ENCODE peak calls at places on chromosomes 12 and 14, in seven cellular contexts. N is suprapubic skin, E is endothelial cell, S is A549, O is K562, C is ascending aorta, W is BE2C. X is an unnamed sample.
A peak's percentile ranks its signal among the peaks of the same experiment; 100 is the strongest.

GRCh38 chr12:32470936-32471335 is 71.6 kb downstream of the FGD4 start:
- DNase-seq in N (no peak), E (no peak), S (no peak), O (no peak), C (no peak), W (peak; percentile 16), X (no peak)

GRCh38 chr14:21044106-21044618 is 2.0 kb downstream of the RNASE7 start:
- DNase-seq in N (no peak), E (no peak), S (no peak), O (no peak), C (no peak), W (peak; percentile 93), X (no peak)

GRCh38 chr12:109491671-109492070 is 14.2 kb downstream of the UBE3B start:
- DNase-seq in N (no peak), E (no peak), S (no peak), O (no peak), C (no peak), W (no peak), X (no peak)

GRCh38 chr14:74611672-74612345 is at the start of gene LTBP2:
- DNase-seq in N (no peak), E (peak; percentile 26), S (no peak), O (peak; percentile 16), C (no peak), W (no peak), X (no peak)

GRCh38 chr14:61608245-61609142 is 86.8 kb upstream of the HIF1A start:
- DNase-seq in N (no peak), E (no peak), S (no peak), O (no peak), C (no peak), W (peak; percentile 57), X (no peak)

GRCh38 chr12:122560138-122560537 is 33.1 kb downstream of the KNTC1 start:
- DNase-seq in N (no peak), E (no peak), S (no peak), O (no peak), C (no peak), W (no peak), X (no peak)

GRCh38 chr14:51317373-51317772 is 77.3 kb downstream of the TMX1 start:
- DNase-seq in N (no peak), E (no peak), S (no peak), O (no peak), C (no peak), W (no peak), X (no peak)

GRCh38 chr12:111819191-111820158 is 22.6 kb upstream of the MAPKAPK5 start:
- DNase-seq in N (no peak), E (no peak), S (no peak), O (no peak), C (no peak), W (no peak), X (no peak)

GRCh38 chr14:93107383-93107782 is 8.3 kb downstream of the ITPK1 start:
- DNase-seq in N (no peak), E (no peak), S (no peak), O (no peak), C (no peak), W (no peak), X (no peak)

GRCh38 chr14:25049127-25049558 is 804 bp downstream of the STXBP6 start:
- DNase-seq in N (peak; percentile 67), E (no peak), S (no peak), O (no peak), C (no peak), W (no peak), X (no peak)

GRCh38 chr12:123516221-123516780 is 17.2 kb downstream of the RILPL1 start:
- DNase-seq in N (no peak), E (peak; percentile 59), S (no peak), O (peak; percentile 5), C (no peak), W (no peak), X (no peak)

GRCh38 chr12:26929590-26929989 is 8.2 kb downstream of the INTS13 start:
- DNase-seq in N (no peak), E (no peak), S (no peak), O (no peak), C (no peak), W (no peak), X (no peak)

GRCh38 chr14:87712386-87713113 is 280.4 kb downstream of the GALC start:
- DNase-seq in N (no peak), E (no peak), S (no peak), O (no peak), C (no peak), W (no peak), X (no peak)

GRCh38 chr14:55710506-55711041 is 130.6 kb downstream of the KTN1 start:
- DNase-seq in N (no peak), E (no peak), S (no peak), O (no peak), C (no peak), W (no peak), X (no peak)

GRCh38 chr12:89029961-89030360 is 322.3 kb downstream of the DUSP6 start:
- DNase-seq in N (no peak), E (no peak), S (no peak), O (no peak), C (no peak), W (no peak), X (no peak)

GRCh38 chr12:131283191-131283861 is 329.6 kb downstream of the ADGRD1 start:
- DNase-seq in N (peak; percentile 26), E (no peak), S (no peak), O (no peak), C (no peak), W (no peak), X (peak; percentile 15)

GRCh38 chr12:58321414-58321813 is 380.0 kb downstream of the ATP23 start:
- DNase-seq in N (no peak), E (no peak), S (no peak), O (no peak), C (no peak), W (no peak), X (no peak)

DNA sequence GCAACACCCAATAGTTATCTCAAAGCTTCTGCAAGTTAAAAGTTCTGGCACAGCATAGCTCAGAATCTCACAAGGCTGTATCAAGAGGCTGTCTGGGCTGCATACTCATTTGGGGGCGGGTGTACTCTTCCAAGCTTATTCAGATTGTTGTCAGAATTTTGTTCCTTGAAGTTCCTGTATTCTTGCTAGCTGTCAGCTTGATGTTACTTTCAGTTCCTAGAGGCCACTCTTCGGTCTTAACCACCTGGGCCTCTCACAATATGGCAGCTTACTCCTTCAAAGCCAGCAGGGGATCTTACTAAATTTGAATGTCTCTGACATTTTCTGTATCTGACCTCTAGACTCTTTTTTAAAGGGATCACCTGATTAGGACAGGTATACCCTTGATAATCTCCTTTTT is 38.9 kb downstream of the KCNC2 start:
- DNase-seq in N (no peak), E (no peak), S (no peak), O (no peak), C (no peak), W (no peak), X (no peak)
- TF ChIP-seq CTCF in N (no peak), E (no peak), S (no peak), O (no peak), C (no peak), W (no peak), X (no peak)

DNA sequence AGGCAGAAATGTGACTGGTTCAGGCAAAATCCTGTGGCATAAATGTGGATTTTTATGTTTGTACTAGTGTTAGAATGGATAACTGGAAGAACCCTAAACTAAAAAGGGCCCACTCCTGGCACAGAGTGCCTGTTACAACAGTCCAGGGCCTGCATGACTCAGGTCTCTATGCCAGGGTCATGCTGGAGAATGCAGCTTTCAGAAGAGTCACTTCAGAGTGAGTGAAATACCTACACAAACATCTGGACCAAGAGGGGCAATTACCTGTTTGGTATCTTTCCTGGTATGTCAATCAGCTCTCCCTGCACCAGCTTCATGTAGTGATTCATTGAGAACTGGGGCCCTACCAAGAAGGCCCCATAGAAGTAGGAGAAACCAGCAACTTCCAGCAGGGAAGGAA is 10.0 kb downstream of the EMG1 start:
- DNase-seq in N (no peak), E (no peak), S (no peak), O (no peak), C (no peak), W (no peak), X (no peak)
- TF ChIP-seq CTCF in N (no peak), E (no peak), S (no peak), O (no peak), C (no peak), W (no peak), X (no peak)

GRCh38 chr12:107447336-107447735 is 238.3 kb upstream of the PWP1 start:
- DNase-seq in N (no peak), E (no peak), S (no peak), O (no peak), C (no peak), W (no peak), X (no peak)

GRCh38 chr12:107446476-107446875 is 239.1 kb upstream of the PWP1 start:
- DNase-seq in N (no peak), E (no peak), S (no peak), O (no peak), C (no peak), W (no peak), X (no peak)

GRCh38 chr12:107450541-107450940 is 235.1 kb upstream of the PWP1 start:
- DNase-seq in N (no peak), E (no peak), S (no peak), O (no peak), C (no peak), W (no peak), X (no peak)

GRCh38 chr12:107449891-107450290 is 235.7 kb upstream of the PWP1 start:
- DNase-seq in N (no peak), E (no peak), S (no peak), O (no peak), C (no peak), W (no peak), X (no peak)

DNA sequence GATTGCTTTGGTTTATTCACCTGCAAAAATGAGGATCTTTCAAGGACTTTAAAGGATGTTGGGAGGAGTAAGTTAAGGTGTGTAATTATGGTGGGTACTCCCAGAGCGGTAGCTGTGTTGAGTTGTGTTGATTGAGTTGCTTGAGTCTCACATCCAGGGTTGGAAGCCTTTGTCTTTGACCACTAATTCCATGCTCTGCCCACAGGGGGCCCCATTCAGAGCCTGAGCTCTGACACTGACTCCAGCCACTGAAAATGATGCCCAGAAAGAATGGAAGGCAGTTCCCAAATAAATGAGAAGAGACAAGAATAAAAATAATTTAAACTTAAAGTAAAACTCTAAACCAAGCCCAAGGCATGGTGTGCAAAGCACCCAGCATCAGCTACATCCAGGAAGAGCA is 237.4 kb upstream of the PWP1 start:
- DNase-seq in N (no peak), E (peak; percentile 72), S (peak; percentile 37), O (peak; percentile 43), C (no peak), W (peak; percentile 55), X (no peak)
- TF ChIP-seq CTCF in N (no peak), E (peak; percentile 54), S (peak; percentile 38), O (peak; percentile 52), C (no peak), W (peak; percentile 74), X (peak; percentile 62)

GRCh38 chr12:75162845-75163244 is 46.8 kb downstream of the KCNC2 start:
- DNase-seq in N (no peak), E (no peak), S (no peak), O (no peak), C (no peak), W (no peak), X (no peak)
- TF ChIP-seq CTCF in N (no peak), E (no peak), S (no peak), O (no peak), C (no peak), W (no peak), X (no peak)

X was measured in type B pancreatic cell.